ENCODE peak calls at places on chromosomes 5 and 9, in five cellular contexts. One of them, this sample, is unnamed.

GRCh38 chr5:126509339-126509738 is 85.7 kb downstream of the ALDH7A1 start:
- DNase-seq in A549: no peak
- DNase-seq in SK-N-SH: no peak
- DNase-seq in IMR-90: no peak
- DNase-seq in K562: no peak
- DNase-seq in this sample: no peak

GRCh38 chr9:9791621-9792020 is 821.2 kb downstream of the PTPRD start:
- DNase-seq in A549: peak
- DNase-seq in SK-N-SH: no peak
- DNase-seq in IMR-90: no peak
- DNase-seq in K562: no peak
- DNase-seq in this sample: no peak

GRCh38 chr9:8206720-8207119 is 407.1 kb upstream of the DMAC1 start:
- DNase-seq in A549: no peak
- DNase-seq in SK-N-SH: no peak
- DNase-seq in IMR-90: no peak
- DNase-seq in K562: no peak
- DNase-seq in this sample: no peak

GRCh38 chr5:143248822-143249579 is 154.5 kb downstream of the NR3C1 start:
- DNase-seq in A549: peak
- DNase-seq in SK-N-SH: no peak
- DNase-seq in IMR-90: peak
- DNase-seq in K562: peak
- DNase-seq in this sample: no peak

GRCh38 chr5:157335534-157336422 is 69.9 kb downstream of the CYFIP2 start:
- DNase-seq in A549: no peak
- DNase-seq in SK-N-SH: no peak
- DNase-seq in IMR-90: peak
- DNase-seq in K562: no peak
- DNase-seq in this sample: no peak

GRCh38 chr5:38556599-38557308 is at the start of gene LIFR:
- DNase-seq in A549: peak
- DNase-seq in SK-N-SH: peak
- DNase-seq in IMR-90: peak
- DNase-seq in K562: peak
- DNase-seq in this sample: no peak

GRCh38 chr5:69331528-69332445 is 814 bp downstream of the CCDC125 start:
- DNase-seq in A549: no peak
- DNase-seq in SK-N-SH: no peak
- DNase-seq in IMR-90: no peak
- DNase-seq in K562: no peak
- DNase-seq in this sample: no peak

GRCh38 chr9:32978051-32978450 is 23.4 kb downstream of the APTX start:
- DNase-seq in A549: no peak
- DNase-seq in SK-N-SH: no peak
- DNase-seq in IMR-90: no peak
- DNase-seq in K562: no peak
- DNase-seq in this sample: no peak

GRCh38 chr5:64190562-64191306 is 25.1 kb downstream of the RNF180 start:
- DNase-seq in A549: no peak
- DNase-seq in SK-N-SH: no peak
- DNase-seq in IMR-90: no peak
- DNase-seq in K562: no peak
- DNase-seq in this sample: no peak

GRCh38 chr5:61866930-61867329 is 439.1 kb upstream of the KIF2A start:
- DNase-seq in A549: peak
- DNase-seq in SK-N-SH: no peak
- DNase-seq in IMR-90: peak
- DNase-seq in K562: peak
- DNase-seq in this sample: peak

DNA sequence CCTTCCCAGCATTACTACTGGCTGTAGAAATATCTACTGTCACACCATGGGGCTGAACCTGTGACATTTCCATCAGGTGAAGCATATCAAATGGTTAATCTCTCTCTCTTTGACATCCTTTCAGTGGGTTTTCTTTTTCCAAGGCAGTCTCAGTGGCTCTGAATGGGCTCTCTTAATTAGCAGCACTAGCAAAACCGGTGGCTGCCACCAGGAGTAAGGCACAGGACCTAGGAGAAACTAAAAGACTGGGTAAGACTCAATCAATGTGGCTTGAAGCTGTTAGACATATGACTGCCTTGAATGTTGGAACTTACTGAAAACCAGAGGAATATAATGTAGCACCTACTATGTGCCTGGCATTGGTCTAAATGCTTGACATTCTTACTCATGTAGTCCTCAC is 445.0 kb upstream of the KIF2A start:
- DNase-seq in A549: no peak
- DNase-seq in SK-N-SH: no peak
- DNase-seq in IMR-90: no peak
- DNase-seq in K562: no peak
- DNase-seq in this sample: no peak
- TF ChIP-seq USF2 in A549: no peak
- TF ChIP-seq USF2 in SK-N-SH: no peak
- TF ChIP-seq USF2 in IMR-90: no peak
- TF ChIP-seq USF2 in K562: no peak
- TF ChIP-seq USF2 in this sample: no peak

GRCh38 chr5:76771705-76772405 is 47.0 kb upstream of the F2RL1 start:
- DNase-seq in A549: peak
- DNase-seq in SK-N-SH: no peak
- DNase-seq in IMR-90: peak
- DNase-seq in K562: peak
- DNase-seq in this sample: no peak
- TF ChIP-seq USF2 in A549: no peak
- TF ChIP-seq USF2 in SK-N-SH: no peak
- TF ChIP-seq USF2 in IMR-90: no peak
- TF ChIP-seq USF2 in K562: no peak
- TF ChIP-seq USF2 in this sample: no peak

GRCh38 chr9:35759795-35760194 is 5.7 kb upstream of the MSMP start:
- DNase-seq in A549: no peak
- DNase-seq in SK-N-SH: no peak
- DNase-seq in IMR-90: no peak
- DNase-seq in K562: no peak
- DNase-seq in this sample: no peak

GRCh38 chr9:35756275-35756742 is 2.2 kb upstream of the MSMP start:
- DNase-seq in A549: no peak
- DNase-seq in SK-N-SH: no peak
- DNase-seq in IMR-90: no peak
- DNase-seq in K562: peak
- DNase-seq in this sample: no peak

GRCh38 chr9:35758475-35759050 is 4.5 kb upstream of the MSMP start:
- DNase-seq in A549: no peak
- DNase-seq in SK-N-SH: no peak
- DNase-seq in IMR-90: no peak
- DNase-seq in K562: no peak
- DNase-seq in this sample: no peak

GRCh38 chr9:35756743-35757526 is 2.9 kb upstream of the MSMP start:
- DNase-seq in A549: peak
- DNase-seq in SK-N-SH: peak
- DNase-seq in IMR-90: no peak
- DNase-seq in K562: peak
- DNase-seq in this sample: no peak

GRCh38 chr9:35757527-35758275 is 3.6 kb upstream of the MSMP start:
- DNase-seq in A549: peak
- DNase-seq in SK-N-SH: peak
- DNase-seq in IMR-90: no peak
- DNase-seq in K562: peak
- DNase-seq in this sample: no peak
- TF ChIP-seq USF2 in A549: no peak
- TF ChIP-seq USF2 in SK-N-SH: no peak
- TF ChIP-seq USF2 in IMR-90: no peak
- TF ChIP-seq USF2 in K562: no peak
- TF ChIP-seq USF2 in this sample: no peak

GRCh38 chr5:149561848-149562247 is 10.6 kb upstream of the CSNK1A1 start:
- DNase-seq in A549: peak
- DNase-seq in SK-N-SH: peak
- DNase-seq in IMR-90: peak
- DNase-seq in K562: peak
- DNase-seq in this sample: no peak
- TF ChIP-seq USF2 in A549: no peak
- TF ChIP-seq USF2 in SK-N-SH: no peak
- TF ChIP-seq USF2 in IMR-90: no peak
- TF ChIP-seq USF2 in K562: no peak
- TF ChIP-seq USF2 in this sample: no peak

GRCh38 chr5:107878676-107879075 is 207.9 kb upstream of the EFNA5 start:
- DNase-seq in A549: no peak
- DNase-seq in SK-N-SH: peak
- DNase-seq in IMR-90: no peak
- DNase-seq in K562: no peak
- DNase-seq in this sample: no peak

GRCh38 chr5:107873877-107874276 is 203.1 kb upstream of the EFNA5 start:
- DNase-seq in A549: no peak
- DNase-seq in SK-N-SH: no peak
- DNase-seq in IMR-90: no peak
- DNase-seq in K562: no peak
- DNase-seq in this sample: no peak

GRCh38 chr5:107870984-107871383 is 200.2 kb upstream of the EFNA5 start:
- DNase-seq in A549: no peak
- DNase-seq in SK-N-SH: no peak
- DNase-seq in IMR-90: no peak
- DNase-seq in K562: no peak
- DNase-seq in this sample: no peak

GRCh38 chr5:107874810-107875209 is 204.1 kb upstream of the EFNA5 start:
- DNase-seq in A549: no peak
- DNase-seq in SK-N-SH: no peak
- DNase-seq in IMR-90: peak
- DNase-seq in K562: no peak
- DNase-seq in this sample: no peak

DNA sequence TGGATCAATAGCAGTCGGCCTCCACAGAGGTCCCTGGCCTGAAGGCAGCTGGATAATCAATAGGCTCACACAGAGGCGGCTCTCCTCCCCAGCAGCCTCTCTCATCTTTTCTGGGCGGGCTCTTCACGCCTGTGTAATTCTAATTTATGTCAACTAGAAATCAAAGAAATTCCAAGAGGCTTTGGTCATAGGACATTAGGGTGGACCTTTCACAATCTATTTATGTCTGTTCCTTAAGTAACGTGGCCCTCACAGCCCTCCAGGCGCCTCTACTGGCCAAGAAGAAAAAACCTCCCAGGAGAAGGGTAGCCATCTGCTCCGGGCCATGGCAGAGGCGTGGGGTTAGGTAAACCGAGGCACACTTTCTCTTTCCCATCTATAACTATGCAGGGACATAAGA is 205.1 kb upstream of the EFNA5 start:
- DNase-seq in A549: peak
- DNase-seq in SK-N-SH: no peak
- DNase-seq in IMR-90: peak
- DNase-seq in K562: no peak
- DNase-seq in this sample: no peak
- TF ChIP-seq USF2 in A549: no peak
- TF ChIP-seq USF2 in SK-N-SH: no peak
- TF ChIP-seq USF2 in IMR-90: no peak
- TF ChIP-seq USF2 in K562: no peak
- TF ChIP-seq USF2 in this sample: no peak

GRCh38 chr5:95080026-95080425 is 204.9 kb downstream of the MCTP1 start:
- DNase-seq in A549: no peak
- DNase-seq in SK-N-SH: no peak
- DNase-seq in IMR-90: no peak
- DNase-seq in K562: no peak
- DNase-seq in this sample: no peak
- TF ChIP-seq USF2 in A549: no peak
- TF ChIP-seq USF2 in SK-N-SH: no peak
- TF ChIP-seq USF2 in IMR-90: no peak
- TF ChIP-seq USF2 in K562: no peak
- TF ChIP-seq USF2 in this sample: no peak

GRCh38 chr9:132143359-132143758 is 18.5 kb upstream of the NTNG2 start:
- DNase-seq in A549: no peak
- DNase-seq in SK-N-SH: peak
- DNase-seq in IMR-90: no peak
- DNase-seq in K562: no peak
- DNase-seq in this sample: no peak

GRCh38 chr9:132141364-132141947 is 20.4 kb upstream of the NTNG2 start:
- DNase-seq in A549: no peak
- DNase-seq in SK-N-SH: no peak
- DNase-seq in IMR-90: no peak
- DNase-seq in K562: no peak
- DNase-seq in this sample: no peak

GRCh38 chr9:132142883-132143282 is 19.0 kb upstream of the NTNG2 start:
- DNase-seq in A549: no peak
- DNase-seq in SK-N-SH: peak
- DNase-seq in IMR-90: no peak
- DNase-seq in K562: no peak
- DNase-seq in this sample: no peak

GRCh38 chr9:132144708-132145365 is 17.0 kb upstream of the NTNG2 start:
- DNase-seq in A549: peak
- DNase-seq in SK-N-SH: no peak
- DNase-seq in IMR-90: peak
- DNase-seq in K562: peak
- DNase-seq in this sample: no peak

GRCh38 chr9:132141948-132142594 is 19.8 kb upstream of the NTNG2 start:
- DNase-seq in A549: peak
- DNase-seq in SK-N-SH: no peak
- DNase-seq in IMR-90: no peak
- DNase-seq in K562: no peak
- DNase-seq in this sample: no peak
- TF ChIP-seq USF2 in A549: no peak
- TF ChIP-seq USF2 in SK-N-SH: no peak
- TF ChIP-seq USF2 in IMR-90: no peak
- TF ChIP-seq USF2 in K562: no peak
- TF ChIP-seq USF2 in this sample: no peak

GRCh38 chr9:77475641-77476473 is 172.3 kb downstream of the GNA14 start:
- DNase-seq in A549: no peak
- DNase-seq in SK-N-SH: no peak
- DNase-seq in IMR-90: peak
- DNase-seq in K562: no peak
- DNase-seq in this sample: no peak
- TF ChIP-seq USF2 in A549: no peak
- TF ChIP-seq USF2 in SK-N-SH: no peak
- TF ChIP-seq USF2 in IMR-90: no peak
- TF ChIP-seq USF2 in K562: no peak
- TF ChIP-seq USF2 in this sample: no peak

DNA sequence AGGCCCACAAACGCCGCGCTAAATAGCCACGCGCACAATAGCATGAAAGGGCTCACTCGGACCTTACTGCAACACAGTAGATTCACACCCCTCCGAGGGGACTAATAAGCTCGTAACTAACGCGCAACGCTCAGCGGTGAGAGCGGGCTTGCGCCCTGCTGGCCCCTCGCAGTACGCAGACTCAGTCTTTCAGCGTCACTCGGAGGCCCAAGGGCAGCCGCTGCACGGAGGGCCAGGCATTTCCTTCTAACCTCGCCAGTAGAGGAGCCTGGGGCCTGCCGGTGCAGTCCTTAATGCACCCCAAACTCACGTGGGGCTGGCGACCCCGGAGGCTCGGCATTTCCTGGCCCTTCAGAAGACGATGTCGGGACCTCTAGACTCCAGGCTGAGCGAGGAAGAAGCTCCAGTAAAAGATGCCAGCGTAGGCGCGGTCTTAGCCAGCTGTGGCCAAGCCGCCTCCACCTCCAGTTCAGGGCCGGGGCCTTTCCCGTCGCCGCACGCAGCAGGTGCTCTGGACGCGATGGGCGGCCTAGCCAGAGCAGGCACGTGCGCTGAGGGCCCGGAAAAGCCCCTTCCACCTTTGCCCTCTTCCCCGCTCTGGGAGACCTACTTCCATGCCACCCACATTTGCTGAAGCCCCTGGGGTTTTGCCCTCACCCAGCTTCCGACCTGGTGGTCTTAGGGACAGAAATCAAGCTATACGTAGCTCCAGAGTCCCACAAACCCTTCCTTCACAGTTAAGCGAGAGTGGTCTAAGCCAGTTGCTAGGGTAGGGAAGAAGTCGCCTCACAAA is 38.3 kb upstream of the TIFAB start:
- DNase-seq in A549: no peak
- DNase-seq in SK-N-SH: no peak
- DNase-seq in IMR-90: no peak
- DNase-seq in K562: no peak
- DNase-seq in this sample: no peak
- TF ChIP-seq USF2 in A549: no peak
- TF ChIP-seq USF2 in SK-N-SH: no peak
- TF ChIP-seq USF2 in IMR-90: no peak
- TF ChIP-seq USF2 in K562: no peak
- TF ChIP-seq USF2 in this sample: no peak

This sample was measured in GM12878.